ENCODE peak calls at places on chromosomes 2 and 18, in six cellular contexts. G is KBM-7; K is left ventricle myocardium inferior; S is GM03348; Y is stimulated activated CD4-positive, alpha-beta T cell treated with anti-CD3 and anti-CD28 coated beads, TNF-alpha, amount 100 ng/mL, for 24 hours; D is skeletal muscle cell. Z is an unnamed sample.

GRCh38 chr18:53219853-53220252 is 879.9 kb downstream of the DCC start:
- DNase-seq in D (no peak), S (no peak), K (no peak), G (no peak), Y (no peak), Z (no peak)

GRCh38 chr18:74819433-74820059 is 221.9 kb downstream of the ZNF407 start:
- DNase-seq in K (no peak), G (peak), Y (no peak), S (no peak), D (no peak), Z (no peak)

GRCh38 chr2:217890445-217890844 is 112.3 kb downstream of the TNS1 start:
- DNase-seq in S (peak), D (peak), K (peak), G (no peak), Y (no peak), Z (no peak)

GRCh38 chr2:168338292-168338691 is 90.9 kb upstream of the STK39 start:
- DNase-seq in G (no peak), D (no peak), Y (no peak), K (no peak), S (no peak), Z (no peak)

GRCh38 chr2:133667085-133667484 is 98.8 kb upstream of the NCKAP5 start:
- DNase-seq in G (no peak), S (peak), Y (no peak), K (no peak), D (no peak), Z (no peak)

GRCh38 chr18:7382631-7383335 is 151.9 kb downstream of the LRRC30 start:
- DNase-seq in K (no peak), S (no peak), D (no peak), G (no peak), Y (no peak), Z (no peak)

GRCh38 chr2:163039266-163039665 is 200.7 kb upstream of the KCNH7 start:
- DNase-seq in D (no peak), S (no peak), Y (no peak), G (no peak), K (no peak), Z (no peak)

GRCh38 chr2:229174794-229175529 is 96.1 kb downstream of the PID1 start:
- DNase-seq in S (peak), D (no peak), K (no peak), G (no peak), Y (no peak), Z (no peak)